ENCODE peak calls at places on chromosomes 5 and 9, in seven cellular contexts. X, S, E, P, W, D and K are unnamed samples.

GRCh38 chr9:95511232-95511951 is 5.4 kb downstream of the PTCH1 start:
- DNase-seq in X (peak; percentile 85), S (peak; percentile 79), E (peak; percentile 69), P (peak; percentile 71), W (peak; percentile 56), D (peak; percentile 56), K (no peak)

GRCh38 chr5:143037708-143038107 is 267.5 kb downstream of the ARHGAP26 start:
- DNase-seq in X (no peak), S (no peak), E (no peak), P (no peak), W (no peak), D (no peak), K (no peak)

GRCh38 chr9:19286634-19287188 is 56.2 kb downstream of the DENND4C start:
- DNase-seq in X (no peak), S (no peak), E (no peak), P (no peak), W (peak; percentile 12), D (no peak), K (no peak)

GRCh38 chr5:179120951-179121666 is 60.9 kb downstream of the ZNF354C start:
- DNase-seq in X (no peak), S (no peak), E (no peak), P (no peak), W (no peak), D (no peak), K (no peak)

GRCh38 chr9:19409406-19410194 is 791 bp downstream of the ACER2 start:
- DNase-seq in X (no peak), S (no peak), E (no peak), P (peak; percentile 34), W (no peak), D (no peak), K (no peak)

GRCh38 chr9:3299872-3300271 is 225.9 kb downstream of the RFX3 start:
- DNase-seq in X (no peak), S (no peak), E (no peak), P (no peak), W (no peak), D (no peak), K (no peak)

GRCh38 chr5:4981612-4982011 is 158.5 kb upstream of the ADAMTS16 start:
- DNase-seq in X (no peak), S (no peak), E (no peak), P (no peak), W (no peak), D (no peak), K (no peak)

GRCh38 chr5:139063664-139064054 is 134.5 kb downstream of the SIL1 start:
- DNase-seq in X (no peak), S (no peak), E (no peak), P (no peak), W (no peak), D (no peak), K (no peak)